ENCODE peak calls at places on chromosomes 16 and 17, in eight cellular contexts. L is Caco-2, F is thoracic aorta, B is heart right ventricle, A is IMR-90, E is body of pancreas, M is prostate gland, I is OCI-LY7. Y is an unnamed sample.

GRCh38 chr17:1398900-1399299 is 1.1 kb downstream of the YWHAE start:
- DNase-seq in L (no peak), F (no peak), B (no peak), A (peak; percentile 40), E (peak; percentile 21), M (peak; percentile 20), I (peak; percentile 44), Y (no peak)

GRCh38 chr16:89904606-89905510 is 13.8 kb upstream of the MC1R start:
- DNase-seq in L (peak; percentile 77), F (no peak), B (no peak), A (no peak), E (no peak), M (no peak), I (no peak), Y (no peak)

GRCh38 chr16:85420501-85421337 is 192.4 kb upstream of the GSE1 start:
- DNase-seq in L (peak; percentile 67), F (no peak), B (peak; percentile 16), A (peak; percentile 20), E (peak; percentile 76), M (no peak), I (peak; percentile 77), Y (peak; percentile 71)

GRCh38 chr17:82160081-82160480 is 52.6 kb downstream of the CCDC57 start:
- DNase-seq in L (peak; percentile 18), F (no peak), B (no peak), A (peak; percentile 66), E (no peak), M (peak; percentile 58), I (no peak), Y (no peak)

GRCh38 chr16:74064120-74064735 is 232.4 kb upstream of the PSMD7 start:
- DNase-seq in L (no peak), F (no peak), B (no peak), A (peak; percentile 1), E (no peak), M (no peak), I (no peak), Y (no peak)

GRCh38 chr17:42586514-42587230 is 9.1 kb upstream of the PSMC3IP start:
- DNase-seq in L (no peak), F (no peak), B (no peak), A (no peak), E (no peak), M (peak; percentile 77), I (peak; percentile 67), Y (peak; percentile 64)

GRCh38 chr16:81493755-81494433 is 49.3 kb downstream of the CMIP start:
- DNase-seq in L (peak; percentile 73), F (no peak), B (no peak), A (peak; percentile 94), E (peak; percentile 95), M (peak; percentile 82), I (no peak), Y (no peak)

GRCh38 chr17:69711504-69711903 is 297.0 kb downstream of the MAP2K6 start:
- DNase-seq in L (no peak), F (no peak), B (no peak), A (no peak), E (no peak), M (no peak), I (no peak), Y (no peak)

GRCh38 chr16:88868974-88869672 is 2.7 kb upstream of the PABPN1L start:
- DNase-seq in L (no peak), F (no peak), B (no peak), A (no peak), E (no peak), M (no peak), I (no peak), Y (no peak)

GRCh38 chr17:4167786-4168185 is 24.8 kb downstream of the CYB5D2 start:
- DNase-seq in L (no peak), F (no peak), B (no peak), A (no peak), E (no peak), M (no peak), I (no peak), Y (no peak)

GRCh38 chr16:12500771-12501170 is 302.9 kb downstream of the CPPED1 start:
- DNase-seq in L (no peak), F (no peak), B (no peak), A (no peak), E (no peak), M (no peak), I (peak; percentile 9), Y (no peak)

GRCh38 chr16:56961386-56961785 is 364 bp upstream of the CETP start:
- DNase-seq in L (no peak), F (no peak), B (no peak), A (peak; percentile 25), E (no peak), M (no peak), I (no peak), Y (no peak)

GRCh38 chr17:75861927-75862317 is 6.8 kb upstream of the WBP2 start:
- DNase-seq in L (no peak), F (no peak), B (no peak), A (no peak), E (no peak), M (no peak), I (no peak), Y (no peak)

DNA sequence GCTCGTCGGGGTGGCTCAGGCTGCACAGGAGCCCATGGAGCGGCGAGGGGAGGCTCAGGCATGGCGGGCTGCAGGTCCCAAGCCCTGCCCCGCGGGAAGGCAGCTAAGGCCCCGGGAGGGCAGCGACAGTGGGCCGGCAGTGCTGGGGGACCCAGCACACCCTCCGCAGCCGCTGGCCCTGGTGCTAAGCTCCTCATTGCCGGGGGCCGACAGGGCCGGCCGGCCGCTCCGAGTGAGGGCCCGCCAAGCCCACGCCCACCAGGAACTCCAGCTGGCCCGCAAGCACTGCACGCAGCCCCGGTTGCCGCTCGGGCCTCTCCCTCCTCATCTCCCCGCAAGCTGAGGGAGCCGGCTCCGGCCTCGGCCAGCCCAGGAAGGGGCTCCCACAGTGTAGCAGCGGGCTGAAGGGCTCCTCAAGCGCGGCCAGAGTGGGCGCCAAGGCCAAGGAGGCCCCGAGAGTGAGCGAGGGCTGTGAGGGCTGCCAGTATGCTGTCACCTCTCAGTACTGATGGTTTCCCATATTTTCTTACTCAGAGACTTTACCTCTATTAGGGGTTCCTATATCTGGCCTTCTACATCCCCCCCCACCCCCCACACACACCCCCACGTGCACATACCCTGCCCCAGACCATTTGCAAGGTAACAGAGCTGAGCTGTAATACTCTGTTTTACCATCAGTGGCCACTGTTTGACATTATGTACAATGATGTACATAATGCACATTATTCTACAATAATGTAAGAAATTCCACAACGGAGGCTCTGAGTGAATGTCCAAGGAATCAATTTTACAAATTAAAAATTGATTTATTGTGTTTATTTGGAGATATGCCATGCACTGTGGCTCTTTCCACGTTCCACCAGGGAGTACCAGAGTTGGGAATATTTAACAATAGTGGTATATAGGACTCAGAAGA is 3.7 kb upstream of the VAT1L start:
- DNase-seq in L (no peak), F (no peak), B (no peak), A (no peak), E (no peak), M (no peak), I (no peak), Y (no peak)
- TF ChIP-seq CTCF in L (peak; percentile 24), F (peak; percentile 22), B (no peak), A (peak; percentile 28), E (no peak), M (no peak), I (peak; percentile 46), Y (peak; percentile 10)

GRCh38 chr17:57104461-57105175 is 19.6 kb downstream of the AKAP1 start:
- DNase-seq in L (no peak), F (no peak), B (no peak), A (peak; percentile 58), E (no peak), M (no peak), I (no peak), Y (no peak)

GRCh38 chr17:57106836-57107497 is 21.9 kb downstream of the AKAP1 start:
- DNase-seq in L (no peak), F (no peak), B (no peak), A (no peak), E (no peak), M (no peak), I (no peak), Y (no peak)

GRCh38 chr17:57107498-57108101 is 22.6 kb downstream of the AKAP1 start:
- DNase-seq in L (peak; percentile 20), F (no peak), B (no peak), A (peak; percentile 42), E (no peak), M (peak; percentile 76), I (no peak), Y (no peak)

GRCh38 chr17:57108656-57109392 is 23.8 kb downstream of the AKAP1 start:
- DNase-seq in L (no peak), F (peak; percentile 58), B (peak; percentile 59), A (no peak), E (no peak), M (no peak), I (no peak), Y (no peak)

GRCh38 chr17:57106107-57106835 is 21.2 kb downstream of the AKAP1 start:
- DNase-seq in L (peak; percentile 51), F (no peak), B (no peak), A (no peak), E (peak; percentile 63), M (no peak), I (no peak), Y (no peak)
- H3K36me3 ChIP-seq in L (peaks cover 6% of the 10 kb centered on the region), F (peaks cover 10% of the 10 kb centered on the region), B (peaks cover 7% of the 10 kb centered on the region), A (no peaks in the 10 kb centered on the region), E (no peaks in the 10 kb centered on the region), M (no peaks in the 10 kb centered on the region), I (peaks cover 47% of the 10 kb centered on the region), Y (peaks cover 4% of the 10 kb centered on the region)

GRCh38 chr17:50621562-50621961 is 13.1 kb upstream of the ABCC3 start:
- DNase-seq in L (no peak), F (no peak), B (no peak), A (peak; percentile 50), E (no peak), M (no peak), I (no peak), Y (no peak)

GRCh38 chr17:50620237-50620636 is 14.4 kb upstream of the ABCC3 start:
- DNase-seq in L (no peak), F (no peak), B (no peak), A (no peak), E (no peak), M (no peak), I (no peak), Y (no peak)

GRCh38 chr17:50618941-50619340 is 15.7 kb upstream of the ABCC3 start:
- DNase-seq in L (no peak), F (no peak), B (no peak), A (no peak), E (no peak), M (no peak), I (no peak), Y (no peak)

GRCh38 chr17:50619489-50619888 is 15.2 kb upstream of the ABCC3 start:
- DNase-seq in L (no peak), F (no peak), B (no peak), A (no peak), E (no peak), M (no peak), I (no peak), Y (no peak)

DNA sequence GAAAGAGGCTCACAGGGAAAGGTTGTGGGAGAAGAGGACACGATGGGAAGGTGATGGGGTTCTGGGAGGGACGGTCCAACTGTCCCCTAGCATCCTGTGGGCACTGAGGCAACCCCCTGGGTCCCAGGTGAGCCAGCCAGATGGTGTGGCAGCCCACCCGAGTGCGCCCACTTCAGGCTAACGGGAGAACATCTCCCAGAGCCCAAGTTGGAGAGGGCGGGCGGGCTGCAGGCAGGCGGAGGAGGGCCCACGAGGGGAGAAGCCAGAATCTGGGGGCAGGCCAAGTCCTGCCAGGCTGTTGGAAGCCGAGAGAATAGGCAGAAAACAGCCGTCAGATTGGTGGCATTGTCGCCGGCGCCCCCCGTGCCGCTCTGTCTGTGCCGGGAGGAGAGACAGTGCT is 13.8 kb upstream of the ABCC3 start:
- DNase-seq in L (no peak), F (no peak), B (no peak), A (no peak), E (no peak), M (no peak), I (peak; percentile 17), Y (no peak)
- TF ChIP-seq CTCF in L (peak; percentile 35), F (no peak), B (no peak), A (no peak), E (no peak), M (no peak), I (peak; percentile 63), Y (peak; percentile 5)

GRCh38 chr16:27498916-27499658 is 50.6 kb downstream of the GTF3C1 start:
- DNase-seq in L (no peak), F (no peak), B (no peak), A (no peak), E (no peak), M (no peak), I (no peak), Y (no peak)
- H3K36me3 ChIP-seq in L (no peaks in the 10 kb centered on the region), F (peaks cover 70% of the 10 kb centered on the region), B (peaks cover 100% of the 10 kb centered on the region), A (peaks cover 85% of the 10 kb centered on the region), E (peaks cover 64% of the 10 kb centered on the region), M (peaks cover 60% of the 10 kb centered on the region), I (peaks cover 79% of the 10 kb centered on the region), Y (peaks cover 44% of the 10 kb centered on the region)

Y was measured in GM06990.